ENCODE peak calls at places on chromosomes 7 and 10, in four cellular contexts. One of them, this sample, is unnamed.

GRCh38 chr10:77320852-77321496 is 316.6 kb downstream of the KCNMA1 start:
- DNase-seq in H1: no peak
- DNase-seq in IMR-90: peak
- DNase-seq in mesendoderm: no peak
- DNase-seq in this sample: no peak

GRCh38 chr10:4909118-4909517 is 54.1 kb upstream of the AKR1C1 start:
- DNase-seq in mesendoderm: no peak
- DNase-seq in H1: no peak
- DNase-seq in IMR-90: no peak
- DNase-seq in this sample: no peak

GRCh38 chr10:101261702-101262101 is 32.4 kb upstream of the LBX1 start:
- DNase-seq in IMR-90: no peak
- DNase-seq in H1: no peak
- DNase-seq in mesendoderm: peak
- DNase-seq in this sample: no peak

GRCh38 chr7:102463841-102464576 is 654 bp downstream of the ALKBH4 start:
- DNase-seq in H1: no peak
- DNase-seq in IMR-90: no peak
- DNase-seq in mesendoderm: no peak
- DNase-seq in this sample: peak

GRCh38 chr10:129768437-129769355 is 195.4 kb downstream of the EBF3 start:
- DNase-seq in IMR-90: no peak
- DNase-seq in H1: peak
- DNase-seq in mesendoderm: peak
- DNase-seq in this sample: peak

GRCh38 chr7:5679741-5680473 is 101.6 kb downstream of the RNF216 start:
- DNase-seq in mesendoderm: no peak
- DNase-seq in H1: no peak
- DNase-seq in IMR-90: no peak
- DNase-seq in this sample: no peak

GRCh38 chr7:28405662-28406061 is 6.7 kb upstream of the CREB5 start:
- DNase-seq in IMR-90: peak
- DNase-seq in mesendoderm: no peak
- DNase-seq in H1: no peak
- DNase-seq in this sample: no peak

GRCh38 chr10:115503546-115503945 is 410.4 kb downstream of the ATRNL1 start:
- DNase-seq in mesendoderm: peak
- DNase-seq in H1: no peak
- DNase-seq in IMR-90: no peak
- DNase-seq in this sample: no peak

GRCh38 chr10:70544431-70545340 is 57.9 kb downstream of the PRF1 start:
- DNase-seq in H1: no peak
- DNase-seq in mesendoderm: no peak
- DNase-seq in IMR-90: no peak
- DNase-seq in this sample: no peak

GRCh38 chr10:7300327-7300726 is 110.5 kb downstream of the SFMBT2 start:
- DNase-seq in mesendoderm: peak
- DNase-seq in IMR-90: peak
- DNase-seq in H1: no peak
- DNase-seq in this sample: no peak

GRCh38 chr7:11376549-11376948 is 402.9 kb downstream of the PHF14 start:
- DNase-seq in H1: no peak
- DNase-seq in mesendoderm: no peak
- DNase-seq in IMR-90: no peak
- DNase-seq in this sample: no peak

GRCh38 chr7:154832557-154833138 is 170.3 kb downstream of the PAXIP1 start:
- DNase-seq in H1: no peak
- DNase-seq in IMR-90: no peak
- DNase-seq in mesendoderm: peak
- DNase-seq in this sample: peak

DNA sequence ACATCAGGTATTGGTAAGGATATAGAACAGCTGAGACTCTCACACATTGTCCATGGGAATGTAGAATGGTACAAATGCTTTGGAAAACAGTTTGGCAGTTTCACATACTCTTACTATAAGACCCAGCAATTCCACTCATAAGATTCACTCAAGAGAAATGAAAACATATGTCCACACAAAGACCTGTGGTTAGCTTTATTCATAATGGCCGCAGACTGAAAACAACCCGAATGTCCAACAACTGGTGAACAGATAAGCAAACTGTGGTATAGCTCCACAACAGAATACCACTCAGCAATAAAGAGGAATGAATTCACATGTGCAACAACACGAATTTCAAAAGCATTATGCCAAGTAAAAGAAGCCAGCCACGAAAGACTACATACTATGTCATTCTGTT is 33.5 kb upstream of the CUL1 start:
- DNase-seq in H1: no peak
- DNase-seq in IMR-90: no peak
- DNase-seq in mesendoderm: no peak
- DNase-seq in this sample: no peak
- H4K5ac ChIP-seq in H1: no peak
- H4K5ac ChIP-seq in IMR-90: no peak
- H4K5ac ChIP-seq in mesendoderm: no peak
- H4K5ac ChIP-seq in this sample: no peak

GRCh38 chr7:151388430-151388829 is 21.4 kb downstream of the WDR86 start:
- DNase-seq in IMR-90: no peak
- DNase-seq in mesendoderm: no peak
- DNase-seq in H1: no peak
- DNase-seq in this sample: no peak
- H3K18ac ChIP-seq in IMR-90: no peak
- H3K18ac ChIP-seq in mesendoderm: no peak
- H3K18ac ChIP-seq in H1: no peak
- H3K18ac ChIP-seq in this sample: no peak

GRCh38 chr7:157143788-157144187 is 5.1 kb downstream of the UBE3C start:
- DNase-seq in IMR-90: no peak
- DNase-seq in H1: no peak
- DNase-seq in mesendoderm: no peak
- DNase-seq in this sample: no peak
- H4K5ac ChIP-seq in IMR-90: no peak
- H4K5ac ChIP-seq in H1: no peak
- H4K5ac ChIP-seq in mesendoderm: no peak
- H4K5ac ChIP-seq in this sample: no peak

GRCh38 chr10:103835121-103836045 is 20.0 kb downstream of the SH3PXD2A start:
- DNase-seq in H1: no peak
- DNase-seq in mesendoderm: no peak
- DNase-seq in IMR-90: peak
- DNase-seq in this sample: no peak

GRCh38 chr10:103836273-103836672 is 19.1 kb downstream of the SH3PXD2A start:
- DNase-seq in H1: no peak
- DNase-seq in IMR-90: no peak
- DNase-seq in mesendoderm: no peak
- DNase-seq in this sample: no peak

GRCh38 chr10:103834436-103835095 is 20.8 kb downstream of the SH3PXD2A start:
- DNase-seq in H1: no peak
- DNase-seq in IMR-90: no peak
- DNase-seq in mesendoderm: no peak
- DNase-seq in this sample: no peak

GRCh38 chr10:103832806-103833205 is 22.6 kb downstream of the SH3PXD2A start:
- DNase-seq in IMR-90: no peak
- DNase-seq in H1: no peak
- DNase-seq in mesendoderm: no peak
- DNase-seq in this sample: no peak

GRCh38 chr10:103833731-103834365 is 21.5 kb downstream of the SH3PXD2A start:
- DNase-seq in IMR-90: no peak
- DNase-seq in mesendoderm: peak
- DNase-seq in H1: no peak
- DNase-seq in this sample: peak
- H3K18ac ChIP-seq in IMR-90: no peak
- H3K18ac ChIP-seq in mesendoderm: peak
- H3K18ac ChIP-seq in H1: peak
- H3K18ac ChIP-seq in this sample: peak